ENCODE peak calls at places on chromosomes 5 and 9, in eight cellular contexts. Z is sigmoid colon, A is tibial nerve, N is SK-N-SH, V is ovary, M is A549, K is transverse colon, X is upper lobe of left lung. E is an unnamed sample.

GRCh38 chr5:111743521-111743920 is 13.5 kb downstream of the NREP start:
- DNase-seq in Z (no peak), A (no peak), N (no peak), V (no peak), M (no peak), K (no peak), X (no peak), E (no peak)

GRCh38 chr5:71537681-71538080 is 49.5 kb upstream of the MCCC2 start:
- DNase-seq in Z (no peak), A (no peak), N (no peak), V (no peak), M (no peak), K (no peak), X (no peak), E (no peak)

GRCh38 chr9:96025995-96026572 is 150.6 kb downstream of the ERCC6L2 start:
- DNase-seq in Z (no peak), A (no peak), N (peak; percentile 60), V (no peak), M (no peak), K (no peak), X (peak; percentile 88), E (no peak)

GRCh38 chr5:140881889-140882590 is at the start of gene PCDHA13:
- DNase-seq in Z (no peak), A (no peak), N (no peak), V (no peak), M (no peak), K (no peak), X (peak; percentile 34), E (no peak)

GRCh38 chr5:98796197-98796972 is 22.9 kb downstream of the RGMB start:
- DNase-seq in Z (no peak), A (no peak), N (peak; percentile 68), V (no peak), M (peak; percentile 46), K (peak; percentile 55), X (no peak), E (no peak)

GRCh38 chr5:157188270-157188669 is 7.6 kb downstream of the ITK start:
- DNase-seq in Z (no peak), A (no peak), N (no peak), V (no peak), M (no peak), K (no peak), X (no peak), E (peak; percentile 80)

GRCh38 chr9:133448487-133448972 is 11.2 kb upstream of the CACFD1 start:
- DNase-seq in Z (no peak), A (no peak), N (peak; percentile 95), V (no peak), M (no peak), K (no peak), X (no peak), E (no peak)

GRCh38 chr5:138653502-138653901 is 78.3 kb upstream of the HSPA9 start:
- DNase-seq in Z (no peak), A (no peak), N (no peak), V (no peak), M (peak; percentile 51), K (no peak), X (no peak), E (no peak)

GRCh38 chr5:7756453-7756852 is 94.5 kb downstream of the CFAP90 start:
- DNase-seq in Z (no peak), A (no peak), N (no peak), V (no peak), M (no peak), K (no peak), X (no peak), E (no peak)

GRCh38 chr5:42798284-42799240 is 13.1 kb downstream of the SELENOP start:
- DNase-seq in Z (no peak), A (no peak), N (no peak), V (no peak), M (no peak), K (no peak), X (no peak), E (no peak)

GRCh38 chr5:65647941-65648340 is 23.1 kb downstream of the SHLD3 start:
- DNase-seq in Z (no peak), A (no peak), N (no peak), V (no peak), M (no peak), K (no peak), X (no peak), E (no peak)

GRCh38 chr9:136621019-136621733 is 41.5 kb upstream of the EGFL7 start:
- DNase-seq in Z (no peak), A (no peak), N (no peak), V (no peak), M (no peak), K (no peak), X (peak; percentile 81), E (no peak)

GRCh38 chr5:36523931-36524330 is 82.5 kb upstream of the SLC1A3 start:
- DNase-seq in Z (no peak), A (no peak), N (no peak), V (no peak), M (no peak), K (no peak), X (no peak), E (no peak)

GRCh38 chr5:13830536-13830935 is 114.0 kb downstream of the DNAH5 start:
- DNase-seq in Z (no peak), A (no peak), N (no peak), V (no peak), M (no peak), K (no peak), X (no peak), E (peak; percentile 10)

GRCh38 chr9:87605676-87606075 is 108.0 kb downstream of the DAPK1 start:
- DNase-seq in Z (no peak), A (no peak), N (peak; percentile 35), V (no peak), M (no peak), K (no peak), X (no peak), E (no peak)
- TF ChIP-seq EP300 in Z (no peak), A (no peak), N (no peak), V (no peak), M (no peak), K (no peak), X (no peak), E (no peak)

DNA sequence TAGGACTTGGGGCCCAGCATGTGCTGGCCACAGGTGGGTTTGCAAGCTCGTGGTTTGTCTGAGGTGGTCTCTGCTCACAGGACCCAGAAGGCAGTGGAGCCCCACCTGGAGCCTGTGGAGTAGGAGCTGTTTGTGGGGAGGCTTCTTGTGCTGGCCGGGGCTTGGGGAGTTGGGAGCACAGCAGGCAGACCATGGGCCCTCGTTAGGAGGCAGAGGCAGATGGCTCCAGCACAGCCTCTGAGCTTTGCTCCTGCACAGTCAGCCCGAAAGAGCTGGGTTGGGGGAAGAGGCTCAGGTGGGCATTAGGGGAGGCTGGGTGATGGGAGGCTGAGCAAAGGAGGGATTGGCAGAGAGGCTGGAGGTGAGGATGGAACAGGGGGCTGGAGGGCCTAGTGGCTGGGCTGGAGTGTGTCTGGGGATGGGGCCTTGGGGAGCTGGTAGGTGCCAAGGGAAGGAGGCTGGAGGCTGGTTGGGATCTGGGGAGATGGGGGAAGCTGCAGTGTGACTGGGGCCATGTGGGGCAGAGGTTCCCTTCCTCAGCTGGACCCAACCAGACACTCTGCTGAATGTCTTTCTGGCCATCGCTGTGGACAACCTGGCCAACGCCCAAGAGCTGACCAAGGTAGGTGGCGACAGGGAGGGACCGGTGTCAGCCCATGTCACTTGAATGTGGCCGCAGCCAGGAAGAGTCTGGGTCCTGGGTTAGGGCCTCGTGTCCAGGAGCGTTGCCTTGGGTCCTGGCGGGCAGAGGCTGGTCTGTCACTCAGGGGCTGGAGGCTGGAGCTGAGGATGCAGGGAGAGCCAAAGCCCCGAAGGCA is 132.1 kb downstream of the CACNA1B start:
- DNase-seq in Z (peak; percentile 60), A (no peak), N (no peak), V (no peak), M (no peak), K (no peak), X (peak; percentile 47), E (no peak)
- H3K9me3 ChIP-seq in Z (no peaks in the 10 kb centered on the region), A (no peaks in the 10 kb centered on the region), N (no peaks in the 10 kb centered on the region), V (no peaks in the 10 kb centered on the region), M (no peaks in the 10 kb centered on the region), K (no peaks in the 10 kb centered on the region), X (no peaks in the 10 kb centered on the region), E (no peaks in the 10 kb centered on the region)

GRCh38 chr9:124852121-124852828 is 985 bp upstream of the WDR38 start:
- DNase-seq in Z (no peak), A (no peak), N (peak; percentile 14), V (no peak), M (no peak), K (no peak), X (no peak), E (no peak)

GRCh38 chr9:124854161-124854560 is 901 bp downstream of the WDR38 start:
- DNase-seq in Z (no peak), A (no peak), N (no peak), V (no peak), M (no peak), K (no peak), X (peak; percentile 51), E (no peak)

GRCh38 chr9:124852829-124853531 is at the start of gene WDR38:
- DNase-seq in Z (peak; percentile 85), A (peak; percentile 44), N (peak; percentile 96), V (peak; percentile 60), M (peak; percentile 87), K (peak; percentile 76), X (peak; percentile 96), E (no peak)

GRCh38 chr9:124853605-124854143 is 414 bp downstream of the WDR38 start:
- DNase-seq in Z (no peak), A (no peak), N (no peak), V (no peak), M (no peak), K (no peak), X (no peak), E (no peak)

GRCh38 chr9:124849801-124850200 is 3.5 kb upstream of the WDR38 start:
- DNase-seq in Z (peak; percentile 70), A (peak; percentile 57), N (no peak), V (no peak), M (peak; percentile 77), K (no peak), X (no peak), E (no peak)
- TF ChIP-seq EP300 in Z (no peak), A (peak; percentile 37), N (no peak), V (no peak), M (no peak), K (no peak), X (no peak), E (no peak)

DNA sequence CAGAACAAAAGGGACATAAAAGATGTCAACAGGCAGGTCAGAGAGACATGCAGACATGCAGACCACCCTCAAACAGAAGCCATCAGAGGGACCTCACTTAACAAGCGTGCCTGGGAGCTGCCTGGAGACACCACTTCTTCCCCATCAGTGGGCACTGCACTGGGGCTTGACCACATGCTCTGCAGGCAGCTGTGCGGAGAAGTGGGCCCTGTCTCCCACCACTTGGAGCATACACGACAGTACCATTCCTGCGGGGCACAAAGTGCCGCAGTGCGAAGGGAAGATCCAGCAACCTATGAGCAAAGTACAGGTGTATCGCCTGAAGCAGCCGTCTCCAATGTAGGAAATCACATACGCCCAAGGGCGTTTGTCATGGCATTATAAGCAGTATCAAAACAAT is 150.5 kb upstream of the FOXD4L5 start:
- DNase-seq in Z (no peak), A (no peak), N (no peak), V (no peak), M (no peak), K (no peak), X (no peak), E (no peak)
- H3K9me3 ChIP-seq in Z (no peaks in the 10 kb centered on the region), A (no peaks in the 10 kb centered on the region), N (no peaks in the 10 kb centered on the region), V (no peaks in the 10 kb centered on the region), M (no peaks in the 10 kb centered on the region), K (no peaks in the 10 kb centered on the region), X (no peaks in the 10 kb centered on the region), E (no peaks in the 10 kb centered on the region)

E was measured in esophagus muscularis mucosa.